ENCODE peak calls at places on chromosomes 11 and 22, in nine cellular contexts. D, C, I, Z, J, N, F, H and S are unnamed samples.

GRCh38 chr11:89293966-89294679 is 116.4 kb downstream of the TYR start:
- DNase-seq in D (peak), C (peak), I (no peak), Z (no peak), J (peak), N (no peak), F (peak), H (peak), S (no peak)

GRCh38 chr22:39231197-39231950 is 13.4 kb downstream of the PDGFB start:
- DNase-seq in D (no peak), C (no peak), I (no peak), Z (no peak), J (no peak), N (no peak), F (no peak), H (no peak), S (no peak)

GRCh38 chr22:24391836-24392217 is 35.6 kb upstream of the ADORA2A start:
- DNase-seq in D (peak), C (no peak), I (no peak), Z (no peak), J (no peak), N (no peak), F (peak), H (no peak), S (no peak)

GRCh38 chr11:23730307-23730998 is 766.4 kb upstream of the LUZP2 start:
- DNase-seq in D (no peak), C (peak), I (no peak), Z (no peak), J (no peak), N (no peak), F (no peak), H (no peak), S (no peak)

GRCh38 chr11:57566035-57566504 is 1.4 kb downstream of the UBE2L6 start:
- DNase-seq in D (peak), C (no peak), I (peak), Z (peak), J (no peak), N (peak), F (peak), H (no peak), S (peak)

GRCh38 chr11:73493838-73494598 is 103.9 kb downstream of the FAM168A start:
- DNase-seq in D (peak), C (peak), I (no peak), Z (peak), J (peak), N (no peak), F (peak), H (no peak), S (no peak)

GRCh38 chr11:44793350-44794090 is 66.8 kb downstream of the TSPAN18 start:
- DNase-seq in D (no peak), C (no peak), I (no peak), Z (no peak), J (peak), N (no peak), F (peak), H (no peak), S (no peak)

GRCh38 chr11:12508151-12508740 is 130.9 kb downstream of the PARVA start:
- DNase-seq in D (peak), C (no peak), I (no peak), Z (no peak), J (peak), N (no peak), F (peak), H (no peak), S (peak)

GRCh38 chr11:61332266-61332822 is 561 bp downstream of the DDB1 start:
- DNase-seq in D (peak), C (no peak), I (no peak), Z (no peak), J (peak), N (no peak), F (peak), H (no peak), S (no peak)

GRCh38 chr11:98568011-98568410 is 452.7 kb upstream of the CNTN5 start:
- DNase-seq in D (peak), C (no peak), I (no peak), Z (no peak), J (no peak), N (no peak), F (peak), H (no peak), S (no peak)

GRCh38 chr11:129733384-129733783 is 82.3 kb upstream of the TMEM45B start:
- DNase-seq in D (no peak), C (no peak), I (no peak), Z (no peak), J (no peak), N (no peak), F (no peak), H (no peak), S (no peak)

GRCh38 chr11:133835258-133836075 is 9.8 kb downstream of the SPATA19 start:
- DNase-seq in D (peak), C (peak), I (peak), Z (peak), J (peak), N (peak), F (peak), H (peak), S (no peak)

GRCh38 chr22:44748524-44748923 is 3.9 kb upstream of the ARHGAP8 start:
- DNase-seq in D (no peak), C (no peak), I (no peak), Z (no peak), J (no peak), N (no peak), F (no peak), H (no peak), S (no peak)

GRCh38 chr11:77598195-77598594 is 8.4 kb downstream of the AQP11 start:
- DNase-seq in D (no peak), C (no peak), I (no peak), Z (no peak), J (no peak), N (no peak), F (no peak), H (no peak), S (no peak)

GRCh38 chr11:90646266-90646665 is 423.4 kb upstream of the CHORDC1 start:
- DNase-seq in D (no peak), C (no peak), I (no peak), Z (no peak), J (no peak), N (no peak), F (no peak), H (no peak), S (no peak)

GRCh38 chr11:78156081-78156844 is 16.8 kb upstream of the ALG8 start:
- DNase-seq in D (no peak), C (no peak), I (no peak), Z (no peak), J (no peak), N (no peak), F (peak), H (peak), S (no peak)

GRCh38 chr11:113474362-113475159 is 637 bp downstream of the DRD2 start:
- DNase-seq in D (peak), C (peak), I (peak), Z (peak), J (peak), N (peak), F (peak), H (peak), S (peak)

GRCh38 chr11:96200243-96200642 is 142.8 kb downstream of the MAML2 start:
- DNase-seq in D (peak), C (no peak), I (no peak), Z (peak), J (peak), N (no peak), F (peak), H (no peak), S (no peak)

GRCh38 chr11:36333897-36334296 is 37.8 kb downstream of the PRR5L start:
- DNase-seq in D (peak), C (peak), I (no peak), Z (peak), J (peak), N (no peak), F (peak), H (no peak), S (no peak)

GRCh38 chr22:37726240-37726887 is 29.5 kb downstream of the TRIOBP start:
- DNase-seq in D (peak), C (no peak), I (peak), Z (no peak), J (no peak), N (no peak), F (no peak), H (no peak), S (no peak)

GRCh38 chr11:105040703-105041102 is 4.4 kb downstream of the CARD16 start:
- DNase-seq in D (no peak), C (no peak), I (no peak), Z (no peak), J (no peak), N (no peak), F (no peak), H (no peak), S (no peak)

GRCh38 chr22:24994070-24994763 is 41.7 kb downstream of the KIAA1671 start:
- DNase-seq in D (peak), C (peak), I (no peak), Z (peak), J (peak), N (no peak), F (peak), H (no peak), S (peak)

GRCh38 chr11:17989306-17989705 is 23.5 kb downstream of the SERGEF start:
- DNase-seq in D (no peak), C (no peak), I (no peak), Z (no peak), J (no peak), N (no peak), F (no peak), H (no peak), S (no peak)